ENCODE peak calls at places on chromosomes 5 and 9, in nine cellular contexts. One of them, this sample, is unnamed.

GRCh38 chr5:97545856-97546570 is 363.0 kb upstream of the RIOK2 start:
- DNase-seq in lung: no peak
- DNase-seq in neural progenitor cell: no peak
- DNase-seq in tibial artery: no peak
- DNase-seq in mesothelial cell of epicardium: no peak
- DNase-seq in GM13977: no peak
- DNase-seq in gastrocnemius medialis: no peak
- DNase-seq in psoas muscle: no peak
- DNase-seq in cardiac fibroblast: peak; percentile 33
- DNase-seq in this sample: no peak

GRCh38 chr5:54384356-54384933 is 71.1 kb upstream of the HSPB3 start:
- DNase-seq in neural progenitor cell: no peak
- DNase-seq in GM13977: no peak
- DNase-seq in cardiac fibroblast: no peak
- DNase-seq in mesothelial cell of epicardium: no peak
- DNase-seq in tibial artery: no peak
- DNase-seq in gastrocnemius medialis: no peak
- DNase-seq in lung: no peak
- DNase-seq in psoas muscle: no peak
- DNase-seq in this sample: no peak

GRCh38 chr9:29691758-29692407 is 2118.6 kb upstream of the C9orf72 start:
- DNase-seq in psoas muscle: no peak
- DNase-seq in neural progenitor cell: peak; percentile 79
- DNase-seq in tibial artery: no peak
- DNase-seq in gastrocnemius medialis: no peak
- DNase-seq in cardiac fibroblast: peak; percentile 57
- DNase-seq in mesothelial cell of epicardium: no peak
- DNase-seq in lung: no peak
- DNase-seq in GM13977: peak; percentile 3
- DNase-seq in this sample: no peak

GRCh38 chr9:124863371-124863831 is 1.5 kb downstream of the ARPC5L start:
- DNase-seq in lung: peak; percentile 61
- DNase-seq in psoas muscle: no peak
- DNase-seq in GM13977: no peak
- DNase-seq in tibial artery: no peak
- DNase-seq in cardiac fibroblast: no peak
- DNase-seq in gastrocnemius medialis: no peak
- DNase-seq in neural progenitor cell: no peak
- DNase-seq in mesothelial cell of epicardium: no peak
- DNase-seq in this sample: no peak

GRCh38 chr5:78518365-78519197 is 130.0 kb downstream of the LHFPL2 start:
- DNase-seq in neural progenitor cell: no peak
- DNase-seq in GM13977: no peak
- DNase-seq in psoas muscle: peak; percentile 71
- DNase-seq in tibial artery: peak; percentile 68
- DNase-seq in lung: peak; percentile 66
- DNase-seq in mesothelial cell of epicardium: no peak
- DNase-seq in gastrocnemius medialis: peak; percentile 39
- DNase-seq in cardiac fibroblast: peak; percentile 85
- DNase-seq in this sample: no peak

GRCh38 chr9:37801287-37801850 is 772 bp downstream of the DCAF10 start:
- DNase-seq in cardiac fibroblast: peak; percentile 29
- DNase-seq in tibial artery: peak; percentile 22
- DNase-seq in GM13977: peak; percentile 54
- DNase-seq in lung: peak; percentile 39
- DNase-seq in mesothelial cell of epicardium: peak; percentile 22
- DNase-seq in neural progenitor cell: peak; percentile 65
- DNase-seq in gastrocnemius medialis: no peak
- DNase-seq in psoas muscle: peak; percentile 57
- DNase-seq in this sample: peak; percentile 16

GRCh38 chr5:98961665-98962344 is 33.0 kb upstream of the CHD1 start:
- DNase-seq in cardiac fibroblast: no peak
- DNase-seq in GM13977: no peak
- DNase-seq in lung: no peak
- DNase-seq in neural progenitor cell: no peak
- DNase-seq in gastrocnemius medialis: no peak
- DNase-seq in psoas muscle: no peak
- DNase-seq in mesothelial cell of epicardium: no peak
- DNase-seq in tibial artery: no peak
- DNase-seq in this sample: no peak

GRCh38 chr5:94745786-94746730 is 127.6 kb downstream of the SLF1 start:
- DNase-seq in gastrocnemius medialis: no peak
- DNase-seq in cardiac fibroblast: peak; percentile 19
- DNase-seq in tibial artery: no peak
- DNase-seq in psoas muscle: no peak
- DNase-seq in GM13977: peak; percentile 56
- DNase-seq in mesothelial cell of epicardium: no peak
- DNase-seq in neural progenitor cell: no peak
- DNase-seq in lung: no peak
- DNase-seq in this sample: no peak

GRCh38 chr9:80964374-80964773 is 725.0 kb downstream of the TLE1 start:
- DNase-seq in lung: no peak
- DNase-seq in neural progenitor cell: no peak
- DNase-seq in psoas muscle: no peak
- DNase-seq in gastrocnemius medialis: no peak
- DNase-seq in GM13977: no peak
- DNase-seq in tibial artery: no peak
- DNase-seq in mesothelial cell of epicardium: no peak
- DNase-seq in cardiac fibroblast: no peak
- DNase-seq in this sample: no peak

GRCh38 chr5:111670826-111671492 is 86.0 kb downstream of the NREP start:
- DNase-seq in neural progenitor cell: no peak
- DNase-seq in cardiac fibroblast: no peak
- DNase-seq in tibial artery: no peak
- DNase-seq in mesothelial cell of epicardium: no peak
- DNase-seq in gastrocnemius medialis: no peak
- DNase-seq in lung: no peak
- DNase-seq in GM13977: no peak
- DNase-seq in psoas muscle: no peak
- DNase-seq in this sample: no peak

GRCh38 chr5:102740515-102740914 is 14.6 kb upstream of the PAM start:
- DNase-seq in tibial artery: no peak
- DNase-seq in GM13977: no peak
- DNase-seq in cardiac fibroblast: no peak
- DNase-seq in lung: no peak
- DNase-seq in gastrocnemius medialis: no peak
- DNase-seq in psoas muscle: no peak
- DNase-seq in mesothelial cell of epicardium: no peak
- DNase-seq in neural progenitor cell: no peak
- DNase-seq in this sample: no peak

GRCh38 chr9:121889990-121890563 is 203.0 kb downstream of the TTLL11 start:
- DNase-seq in tibial artery: no peak
- DNase-seq in neural progenitor cell: no peak
- DNase-seq in psoas muscle: no peak
- DNase-seq in lung: no peak
- DNase-seq in GM13977: no peak
- DNase-seq in mesothelial cell of epicardium: no peak
- DNase-seq in cardiac fibroblast: no peak
- DNase-seq in gastrocnemius medialis: no peak
- DNase-seq in this sample: no peak

GRCh38 chr9:93111371-93112115 is 15.5 kb downstream of the CARD19 start:
- DNase-seq in GM13977: no peak
- DNase-seq in gastrocnemius medialis: peak; percentile 8
- DNase-seq in mesothelial cell of epicardium: no peak
- DNase-seq in lung: no peak
- DNase-seq in cardiac fibroblast: no peak
- DNase-seq in psoas muscle: peak; percentile 46
- DNase-seq in neural progenitor cell: no peak
- DNase-seq in tibial artery: peak; percentile 15
- DNase-seq in this sample: no peak

GRCh38 chr9:22452415-22453010 is 5.9 kb downstream of the DMRTA1 start:
- DNase-seq in lung: peak; percentile 43
- DNase-seq in mesothelial cell of epicardium: no peak
- DNase-seq in tibial artery: peak; percentile 51
- DNase-seq in cardiac fibroblast: peak; percentile 48
- DNase-seq in gastrocnemius medialis: peak; percentile 20
- DNase-seq in neural progenitor cell: peak; percentile 57
- DNase-seq in GM13977: no peak
- DNase-seq in psoas muscle: no peak
- DNase-seq in this sample: no peak

DNA sequence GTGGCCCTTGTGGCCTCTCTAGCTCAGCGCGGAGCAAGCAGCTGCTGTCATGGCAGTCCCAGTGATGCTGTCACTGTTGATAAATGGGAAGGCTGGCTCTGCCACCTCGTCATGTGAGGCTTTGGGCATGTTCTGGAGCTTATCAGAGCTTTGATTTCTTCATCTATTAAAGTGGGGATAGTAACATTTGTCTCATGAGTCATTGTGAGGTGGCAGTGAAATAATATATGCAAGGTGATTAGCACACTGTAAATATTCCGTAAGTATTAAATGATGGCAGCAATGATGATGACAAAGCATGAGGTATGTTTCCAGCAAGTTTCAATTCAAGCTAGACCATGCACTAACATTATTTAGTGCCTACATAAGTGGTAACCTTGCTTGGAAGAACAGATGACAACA is 126.4 kb upstream of the CXCL14 start:
- DNase-seq in GM13977: no peak
- DNase-seq in gastrocnemius medialis: peak; percentile 22
- DNase-seq in mesothelial cell of epicardium: no peak
- DNase-seq in lung: no peak
- DNase-seq in psoas muscle: no peak
- DNase-seq in neural progenitor cell: no peak
- DNase-seq in cardiac fibroblast: no peak
- DNase-seq in tibial artery: no peak
- DNase-seq in this sample: no peak
- TF ChIP-seq CTCF in GM13977: no peak
- TF ChIP-seq CTCF in gastrocnemius medialis: no peak
- TF ChIP-seq CTCF in mesothelial cell of epicardium: no peak
- TF ChIP-seq CTCF in lung: no peak
- TF ChIP-seq CTCF in psoas muscle: no peak
- TF ChIP-seq CTCF in neural progenitor cell: no peak
- TF ChIP-seq CTCF in cardiac fibroblast: no peak
- TF ChIP-seq CTCF in tibial artery: no peak
- TF ChIP-seq CTCF in this sample: no peak

DNA sequence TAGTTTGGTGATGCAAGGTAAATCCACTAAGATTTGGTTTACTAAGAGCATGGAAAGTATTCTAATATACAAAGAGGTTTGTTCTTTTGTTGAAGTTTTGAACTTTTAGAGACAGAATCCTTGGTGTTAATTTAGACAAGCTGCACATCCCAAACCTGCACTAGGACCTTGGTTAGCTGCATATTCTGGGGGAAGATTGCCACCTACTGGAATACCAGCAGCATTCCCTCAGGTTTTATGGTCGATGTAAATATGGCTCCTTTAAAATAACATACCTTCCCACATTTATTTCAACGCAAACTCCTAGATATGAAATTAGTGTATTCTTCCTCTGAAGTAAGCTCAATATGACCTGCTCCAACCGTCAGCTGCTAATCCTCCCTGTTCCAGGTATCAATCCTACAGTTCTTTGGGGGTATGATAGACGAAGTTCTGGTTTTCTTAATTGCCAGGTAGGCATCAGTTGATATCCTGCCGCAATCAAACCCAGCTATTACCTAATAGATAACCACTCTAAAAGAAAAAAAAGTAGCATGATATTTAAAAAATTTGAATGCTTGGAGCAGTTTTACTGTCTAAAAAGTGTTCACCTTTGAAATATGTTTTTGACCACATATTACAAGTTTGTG is 624.1 kb downstream of the ISL1 start:
- DNase-seq in psoas muscle: no peak
- DNase-seq in GM13977: peak; percentile 11
- DNase-seq in cardiac fibroblast: peak; percentile 49
- DNase-seq in gastrocnemius medialis: no peak
- DNase-seq in tibial artery: no peak
- DNase-seq in neural progenitor cell: peak; percentile 67
- DNase-seq in mesothelial cell of epicardium: no peak
- DNase-seq in lung: no peak
- DNase-seq in this sample: no peak
- TF ChIP-seq CTCF in psoas muscle: peak; percentile 42
- TF ChIP-seq CTCF in GM13977: peak; percentile 64
- TF ChIP-seq CTCF in cardiac fibroblast: peak; percentile 56
- TF ChIP-seq CTCF in gastrocnemius medialis: no peak
- TF ChIP-seq CTCF in tibial artery: no peak
- TF ChIP-seq CTCF in neural progenitor cell: peak; percentile 91
- TF ChIP-seq CTCF in mesothelial cell of epicardium: peak; percentile 64
- TF ChIP-seq CTCF in lung: peak; percentile 52
- TF ChIP-seq CTCF in this sample: peak; percentile 89

GRCh38 chr5:40284863-40285262 is 394.9 kb upstream of the PTGER4 start:
- DNase-seq in gastrocnemius medialis: no peak
- DNase-seq in cardiac fibroblast: no peak
- DNase-seq in tibial artery: no peak
- DNase-seq in lung: no peak
- DNase-seq in psoas muscle: no peak
- DNase-seq in GM13977: no peak
- DNase-seq in neural progenitor cell: no peak
- DNase-seq in mesothelial cell of epicardium: no peak
- DNase-seq in this sample: no peak

GRCh38 chr5:40291338-40291737 is 388.4 kb upstream of the PTGER4 start:
- DNase-seq in mesothelial cell of epicardium: no peak
- DNase-seq in tibial artery: no peak
- DNase-seq in GM13977: no peak
- DNase-seq in cardiac fibroblast: peak; percentile 1
- DNase-seq in neural progenitor cell: no peak
- DNase-seq in psoas muscle: no peak
- DNase-seq in lung: no peak
- DNase-seq in gastrocnemius medialis: no peak
- DNase-seq in this sample: no peak

GRCh38 chr5:40292006-40292405 is 387.7 kb upstream of the PTGER4 start:
- DNase-seq in cardiac fibroblast: no peak
- DNase-seq in mesothelial cell of epicardium: no peak
- DNase-seq in gastrocnemius medialis: no peak
- DNase-seq in psoas muscle: no peak
- DNase-seq in tibial artery: no peak
- DNase-seq in lung: no peak
- DNase-seq in neural progenitor cell: no peak
- DNase-seq in GM13977: no peak
- DNase-seq in this sample: no peak

DNA sequence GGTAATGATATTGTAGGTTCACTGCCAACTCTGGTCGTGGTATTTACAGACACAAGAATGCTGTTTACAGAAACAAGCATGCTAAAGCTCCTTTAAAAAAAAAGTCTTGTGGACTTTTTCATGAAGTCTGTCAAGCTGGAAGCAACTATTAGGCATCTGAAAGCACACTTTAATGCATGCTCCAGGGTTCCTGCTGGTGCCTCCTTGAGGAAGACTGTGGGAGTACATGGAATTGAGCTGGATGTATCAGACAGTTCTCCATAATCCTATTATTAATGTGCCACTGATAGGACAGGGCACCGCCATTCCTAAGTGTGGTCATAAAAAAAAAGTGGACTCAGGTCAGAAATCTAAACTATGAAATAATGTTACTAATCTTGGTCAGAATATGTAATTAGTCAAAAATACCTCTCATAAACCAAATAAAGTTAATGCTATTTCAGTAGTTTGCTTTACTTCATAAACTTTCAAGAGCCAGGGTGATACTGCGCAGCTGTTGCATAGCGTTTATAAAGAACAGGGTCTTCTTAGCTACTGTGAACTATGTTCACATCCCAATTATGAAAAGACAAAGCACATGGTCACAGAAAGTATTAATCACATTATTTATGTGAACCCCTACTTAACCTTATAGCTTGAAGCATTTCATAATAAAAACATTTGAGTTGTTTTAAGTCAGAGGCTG is 390.8 kb upstream of the PTGER4 start:
- DNase-seq in GM13977: no peak
- DNase-seq in neural progenitor cell: peak; percentile 11
- DNase-seq in cardiac fibroblast: no peak
- DNase-seq in lung: no peak
- DNase-seq in mesothelial cell of epicardium: no peak
- DNase-seq in psoas muscle: no peak
- DNase-seq in tibial artery: no peak
- DNase-seq in gastrocnemius medialis: no peak
- DNase-seq in this sample: no peak
- TF ChIP-seq CTCF in GM13977: no peak
- TF ChIP-seq CTCF in neural progenitor cell: peak; percentile 45
- TF ChIP-seq CTCF in cardiac fibroblast: peak; percentile 28
- TF ChIP-seq CTCF in lung: no peak
- TF ChIP-seq CTCF in mesothelial cell of epicardium: no peak
- TF ChIP-seq CTCF in psoas muscle: no peak
- TF ChIP-seq CTCF in tibial artery: no peak
- TF ChIP-seq CTCF in gastrocnemius medialis: no peak
- TF ChIP-seq CTCF in this sample: no peak

GRCh38 chr5:13478831-13479465 is 465.5 kb downstream of the DNAH5 start:
- DNase-seq in tibial artery: no peak
- DNase-seq in psoas muscle: no peak
- DNase-seq in cardiac fibroblast: no peak
- DNase-seq in GM13977: peak; percentile 36
- DNase-seq in neural progenitor cell: peak; percentile 73
- DNase-seq in lung: no peak
- DNase-seq in gastrocnemius medialis: no peak
- DNase-seq in mesothelial cell of epicardium: no peak
- DNase-seq in this sample: peak; percentile 10
- TF ChIP-seq CTCF in tibial artery: peak; percentile 9
- TF ChIP-seq CTCF in psoas muscle: no peak
- TF ChIP-seq CTCF in cardiac fibroblast: peak; percentile 45
- TF ChIP-seq CTCF in GM13977: peak; percentile 51
- TF ChIP-seq CTCF in neural progenitor cell: peak; percentile 81
- TF ChIP-seq CTCF in lung: no peak
- TF ChIP-seq CTCF in gastrocnemius medialis: no peak
- TF ChIP-seq CTCF in mesothelial cell of epicardium: peak; percentile 60
- TF ChIP-seq CTCF in this sample: peak; percentile 75

This sample was measured in progenitor cell of endocrine pancreas.